ENCODE peak calls at places on chromosomes 2 and 18, in nine cellular contexts. C is activated T-helper 17 cell treated with anti-CD3 and anti-CD28 coated beads, Interleukin-2, amount 50 U/mL, for 72 hours; N is lung; Y is activated CD8-positive, alpha-beta T cell treated with anti-CD3 and anti-CD28 coated beads, Interleukin-2, amount 10 ng/mL, durations not matched to agents 7 days and 5 days; W is activated naive CD8-positive, alpha-beta T cell treated with anti-CD3 and anti-CD28 coated beads, Interleukin-2, amount 10 ng/mL, durations not matched to agents 7 days and 5 days; L is naive B cell; Z is IMR-90; G is Right ventricle myocardium inferior; T is stimulated activated naive B cell treated with anti-CD40 and anti-IgM and Interleukin-4, amounts not matched to agents 10 μg/mL and 1 μg/mL and 100 μg/mL, for 72 hours. F is an unnamed sample.

GRCh38 chr2:110157153-110157793 is 41.7 kb upstream of the MALL start:
- ATAC-seq in C (peak), N (peak), Y (peak), W (peak), L (no peak), Z (peak), G (peak), T (peak), F (peak)

GRCh38 chr18:46541626-46542189 is 115.3 kb downstream of the LOXHD1 start:
- ATAC-seq in C (no peak), N (no peak), Y (peak), W (peak), L (no peak), Z (no peak), G (no peak), T (no peak), F (no peak)

GRCh38 chr2:237427807-237428506 is 14.0 kb upstream of the COL6A3 start:
- ATAC-seq in C (peak), N (no peak), Y (peak), W (peak), L (no peak), Z (no peak), G (no peak), T (peak), F (peak)

GRCh38 chr18:73235491-73235890 is 367.7 kb upstream of the NETO1 start:
- ATAC-seq in C (peak), N (peak), Y (no peak), W (no peak), L (no peak), Z (peak), G (no peak), T (peak), F (peak)

GRCh38 chr18:46407471-46408166 is 249.4 kb downstream of the LOXHD1 start:
- ATAC-seq in C (no peak), N (no peak), Y (no peak), W (no peak), L (no peak), Z (peak), G (peak), T (no peak), F (no peak)

GRCh38 chr2:61439241-61440002 is 31.5 kb downstream of the USP34 start:
- ATAC-seq in C (no peak), N (peak), Y (no peak), W (no peak), L (no peak), Z (no peak), G (peak), T (no peak), F (no peak)

GRCh38 chr2:54606393-54606973 is 117.0 kb upstream of the EML6 start:
- ATAC-seq in C (peak), N (no peak), Y (peak), W (peak), L (no peak), Z (no peak), G (peak), T (no peak), F (no peak)

GRCh38 chr2:189370719-189371118 is 70.6 kb upstream of the WDR75 start:
- ATAC-seq in C (no peak), N (no peak), Y (no peak), W (no peak), L (no peak), Z (no peak), G (no peak), T (no peak), F (no peak)

GRCh38 chr2:96608459-96609455 is 29.4 kb downstream of the KANSL3 start:
- ATAC-seq in C (no peak), N (peak), Y (no peak), W (no peak), L (no peak), Z (peak), G (no peak), T (no peak), F (no peak)

GRCh38 chr2:26645792-26646191 is 4.6 kb upstream of the CIB4 start:
- ATAC-seq in C (no peak), N (no peak), Y (no peak), W (no peak), L (no peak), Z (no peak), G (no peak), T (no peak), F (no peak)

GRCh38 chr2:127014224-127014623 is 92.7 kb downstream of the BIN1 start:
- ATAC-seq in C (no peak), N (no peak), Y (no peak), W (no peak), L (no peak), Z (no peak), G (no peak), T (no peak), F (peak)

GRCh38 chr2:31523871-31524492 is 56.8 kb downstream of the SRD5A2 start:
- ATAC-seq in C (peak), N (peak), Y (peak), W (no peak), L (no peak), Z (peak), G (no peak), T (peak), F (no peak)

GRCh38 chr2:7071916-7072556 is 154.8 kb downstream of the RNF144A start:
- ATAC-seq in C (no peak), N (peak), Y (no peak), W (no peak), L (no peak), Z (no peak), G (no peak), T (peak), F (no peak)

GRCh38 chr2:69939722-69940121 is 21.7 kb downstream of the ASPRV1 start:
- ATAC-seq in C (no peak), N (no peak), Y (no peak), W (no peak), L (no peak), Z (no peak), G (no peak), T (no peak), F (no peak)

F was measured in stimulated activated memory B cell treated with anti-CD40 and anti-IgM and Interleukin-4, amounts not matched to agents 10 μg/mL and 1 μg/mL and 100 μg/mL, for 72 hours.